ENCODE peak calls at places on chromosomes 16 and 17, in ten cellular contexts. H is AG08395; U is CD4-positive, CD25-positive, alpha-beta regulatory T cell; I is NCI-H345; G is fibroblast of pulmonary artery; A is lower leg skin; B is left cardiac atrium; Q is IMR-90; C is HTR-8/SVneo; N is foreskin fibroblast. W is an unnamed sample.

GRCh38 chr17:76584427-76585047 is 1.1 kb downstream of the ST6GALNAC2 start:
- DNase-seq in A (no peak), C (no peak), U (no peak), H (no peak), Q (no peak), G (no peak), N (no peak), B (no peak), I (no peak), W (no peak)

GRCh38 chr16:88009566-88010342 is 58.5 kb downstream of the BANP start:
- DNase-seq in I (no peak), H (no peak), C (no peak), N (no peak), G (no peak), B (no peak), U (no peak), Q (peak), A (peak), W (no peak)

GRCh38 chr17:48052956-48053757 is 5.0 kb downstream of the NFE2L1 start:
- DNase-seq in I (peak), N (peak), G (peak), H (no peak), B (peak), Q (peak), A (peak), U (no peak), C (no peak), W (peak)

GRCh38 chr16:80462902-80463301 is 77.9 kb upstream of the DYNLRB2 start:
- DNase-seq in G (no peak), I (no peak), C (no peak), U (no peak), N (no peak), Q (no peak), A (no peak), B (no peak), H (no peak), W (no peak)

GRCh38 chr16:86892509-86892908 is 314.2 kb downstream of the FOXL1 start:
- DNase-seq in N (no peak), B (no peak), C (no peak), G (peak), H (no peak), U (no peak), A (no peak), I (no peak), Q (peak), W (no peak)

GRCh38 chr17:57861737-57862409 is 12.0 kb upstream of the MRPS23 start:
- DNase-seq in A (peak), B (peak), N (peak), C (no peak), I (no peak), H (peak), Q (no peak), U (no peak), G (no peak), W (peak)

GRCh38 chr17:79142375-79142774 is 67.8 kb downstream of the ENGASE start:
- DNase-seq in U (no peak), I (no peak), B (no peak), N (no peak), H (no peak), C (no peak), G (no peak), Q (no peak), A (no peak), W (no peak)

GRCh38 chr17:1783271-1783670 is 21.4 kb downstream of the SERPINF1 start:
- DNase-seq in A (no peak), C (no peak), B (peak), N (no peak), U (no peak), I (no peak), Q (no peak), H (no peak), G (peak), W (peak)

GRCh38 chr17:42783062-42783777 is 2.8 kb downstream of the WNK4 start:
- DNase-seq in N (peak), C (peak), H (peak), Q (peak), B (no peak), U (no peak), I (no peak), A (no peak), G (peak), W (no peak)

GRCh38 chr16:83996481-83997252 is 28.6 kb downstream of the NECAB2 start:
- DNase-seq in A (no peak), N (no peak), Q (no peak), C (no peak), I (no peak), H (no peak), U (no peak), G (no peak), B (no peak), W (no peak)

GRCh38 chr17:7382901-7383300 is 2.0 kb downstream of the TNK1 start:
- DNase-seq in Q (no peak), N (no peak), G (no peak), I (no peak), A (no peak), H (no peak), B (no peak), U (no peak), C (no peak), W (no peak)

GRCh38 chr17:2122641-2123302 is 67.9 kb downstream of the HIC1 start:
- DNase-seq in H (no peak), N (no peak), G (peak), Q (peak), I (peak), B (peak), U (no peak), A (peak), C (no peak), W (peak)

GRCh38 chr17:34719569-34719968 is 140.2 kb downstream of the TMEM132E start:
- DNase-seq in A (no peak), H (no peak), G (no peak), Q (no peak), N (no peak), I (no peak), C (no peak), U (no peak), B (no peak), W (no peak)

GRCh38 chr17:50824429-50824828 is 11.0 kb upstream of the WFIKKN2 start:
- DNase-seq in B (no peak), U (no peak), N (no peak), C (no peak), A (no peak), I (no peak), H (no peak), G (no peak), Q (no peak), W (no peak)